ENCODE peak calls at places on chromosome 10, in seven cellular contexts. N is AG04450; O is aorta; L is SK-N-SH; R is CD8-positive, alpha-beta memory T cell; P is colonic mucosa; B is mammary epithelial cell. W is an unnamed sample.
A peak's percentile ranks its signal among the peaks of the same experiment; 100 is the strongest.

GRCh38 chr10:27506280-27506679 is 2.2 kb downstream of the RAB18 start:
- DNase-seq in N (no peak), O (no peak), L (no peak), R (no peak), P (no peak), B (no peak), W (no peak)

GRCh38 chr10:32941357-32941756 is 16.7 kb downstream of the ITGB1 start:
- DNase-seq in N (no peak), O (no peak), L (no peak), R (no peak), P (no peak), B (no peak), W (no peak)

GRCh38 chr10:21732067-21732772 is 198.2 kb downstream of the MLLT10 start:
- DNase-seq in N (peak; percentile 61), O (no peak), L (peak; percentile 81), R (no peak), P (no peak), B (no peak), W (peak; percentile 60)

GRCh38 chr10:77247076-77247561 is 390.5 kb downstream of the KCNMA1 start:
- DNase-seq in N (no peak), O (no peak), L (no peak), R (no peak), P (peak; percentile 37), B (no peak), W (peak; percentile 61)

GRCh38 chr10:113385021-113385975 is 167.6 kb upstream of the HABP2 start:
- DNase-seq in N (peak; percentile 63), O (peak; percentile 90), L (peak; percentile 74), R (peak; percentile 40), P (peak; percentile 78), B (peak; percentile 68), W (peak; percentile 82)

GRCh38 chr10:88117227-88117626 is 253.8 kb downstream of the PTEN start:
- DNase-seq in N (no peak), O (no peak), L (no peak), R (no peak), P (no peak), B (no peak), W (no peak)

GRCh38 chr10:48363617-48364355 is 57.3 kb downstream of the MAPK8 start:
- DNase-seq in N (peak; percentile 51), O (no peak), L (peak; percentile 30), R (no peak), P (peak; percentile 33), B (peak; percentile 60), W (peak; percentile 75)

GRCh38 chr10:53843691-53844362 is 957.2 kb downstream of the PCDH15 start:
- DNase-seq in N (no peak), O (no peak), L (no peak), R (no peak), P (no peak), B (peak; percentile 76), W (peak; percentile 26)

GRCh38 chr10:70368774-70369482 is 13.5 kb downstream of the LRRC20 start:
- DNase-seq in N (no peak), O (no peak), L (no peak), R (no peak), P (no peak), B (no peak), W (no peak)

GRCh38 chr10:115706482-115707076 is 566.4 kb downstream of the GFRA1 start:
- DNase-seq in N (no peak), O (no peak), L (peak; percentile 2), R (no peak), P (no peak), B (peak; percentile 1), W (peak; percentile 23)

DNA sequence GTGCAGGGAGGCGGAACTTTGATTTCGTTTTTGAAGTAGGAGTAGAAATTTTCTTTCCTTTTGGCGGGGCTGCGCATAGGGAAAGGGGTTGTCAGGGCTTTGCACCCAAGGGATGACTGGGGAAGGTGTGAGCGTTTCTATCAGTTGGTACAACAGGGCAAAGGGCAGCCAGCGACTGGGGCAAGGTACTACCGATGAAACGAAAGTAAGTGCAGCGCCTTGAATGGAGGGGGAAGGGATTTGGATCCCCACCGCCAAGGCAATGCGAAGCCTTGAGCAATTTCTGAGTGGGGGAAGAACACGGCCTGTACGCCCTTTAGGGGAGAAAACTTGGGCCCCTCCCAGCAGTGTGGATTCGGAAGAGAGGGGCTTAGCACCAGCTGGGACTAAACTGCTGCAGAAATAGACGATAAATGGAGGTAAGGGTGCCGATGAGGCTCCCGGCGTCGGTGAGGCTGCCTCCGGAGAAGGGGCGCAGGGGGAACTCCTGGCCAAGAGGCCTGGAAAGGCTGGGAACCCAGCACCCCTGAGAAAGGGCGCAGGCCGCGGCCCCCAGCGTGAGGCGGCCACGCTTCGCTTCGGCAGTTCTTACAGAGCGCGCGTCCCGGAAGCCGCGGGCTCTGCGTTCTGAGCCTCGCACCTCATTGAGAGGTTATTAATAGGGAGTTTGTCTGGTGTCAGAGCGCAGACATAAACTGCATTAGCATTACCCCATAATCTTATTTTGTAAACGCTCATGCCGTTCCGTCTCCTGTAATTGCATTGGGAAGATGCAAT is 10.0 kb upstream of the TLX1 start:
- DNase-seq in N (no peak), O (peak; percentile 68), L (peak; percentile 9), R (no peak), P (peak; percentile 71), B (no peak), W (no peak)
- H3K4me3 ChIP-seq in N (peak overlapping the region; percentile 57), O (peak overlapping the region; percentile 11), L (no peak overlapping the region), R (peak overlapping the region; percentile 70), P (peak overlapping the region; percentile 54), B (peak overlapping the region; percentile 32), W (peak overlapping the region; percentile 36)

GRCh38 chr10:91389636-91390512 is 20.3 kb upstream of the HECTD2 start:
- DNase-seq in N (no peak), O (no peak), L (peak; percentile 31), R (no peak), P (peak; percentile 21), B (peak; percentile 36), W (no peak)
- H3K4me3 ChIP-seq in N (peak overlapping the region; percentile 17), O (no peak overlapping the region), L (no peak overlapping the region), R (no peak overlapping the region), P (no peak overlapping the region), B (no peak overlapping the region), W (no peak overlapping the region)

GRCh38 chr10:91557540-91558231 is 75.2 kb downstream of the PPP1R3C start:
- DNase-seq in N (no peak), O (no peak), L (no peak), R (no peak), P (no peak), B (no peak), W (no peak)
- H3K4me3 ChIP-seq in N (no peak overlapping the region), O (no peak overlapping the region), L (no peak overlapping the region), R (no peak overlapping the region), P (no peak overlapping the region), B (no peak overlapping the region), W (no peak overlapping the region)

GRCh38 chr10:127908958-127909267 is 2.0 kb downstream of the PTPRE start:
- DNase-seq in N (no peak), O (no peak), L (no peak), R (no peak), P (no peak), B (no peak), W (no peak)

GRCh38 chr10:127906548-127907377 is at the start of gene PTPRE:
- DNase-seq in N (no peak), O (peak; percentile 92), L (peak; percentile 96), R (peak; percentile 21), P (peak; percentile 79), B (peak; percentile 66), W (peak; percentile 13)

GRCh38 chr10:127908106-127908957 is 1.4 kb downstream of the PTPRE start:
- DNase-seq in N (no peak), O (no peak), L (no peak), R (no peak), P (no peak), B (peak; percentile 71), W (no peak)

GRCh38 chr10:127905623-127906261 is 1.2 kb upstream of the PTPRE start:
- DNase-seq in N (no peak), O (no peak), L (no peak), R (no peak), P (no peak), B (no peak), W (no peak)

GRCh38 chr10:127907411-127908105 is 655 bp downstream of the PTPRE start:
- DNase-seq in N (no peak), O (peak; percentile 86), L (peak; percentile 67), R (no peak), P (peak; percentile 38), B (peak; percentile 48), W (peak; percentile 49)
- H3K4me3 ChIP-seq in N (no peak overlapping the region), O (peak overlapping the region; percentile 61), L (peak overlapping the region; percentile 70), R (no peak overlapping the region), P (peak overlapping the region; percentile 75), B (peak overlapping the region; percentile 55), W (peak overlapping the region; percentile 45)

GRCh38 chr10:121573541-121573941 is 24.7 kb downstream of the FGFR2 start:
- DNase-seq in N (no peak), O (no peak), L (no peak), R (no peak), P (no peak), B (peak; percentile 39), W (no peak)
- H3K4me3 ChIP-seq in N (no peak overlapping the region), O (no peak overlapping the region), L (no peak overlapping the region), R (no peak overlapping the region), P (no peak overlapping the region), B (no peak overlapping the region), W (no peak overlapping the region)

GRCh38 chr10:35007858-35008301 is 82.3 kb downstream of the CUL2 start:
- DNase-seq in N (no peak), O (no peak), L (no peak), R (no peak), P (no peak), B (no peak), W (peak; percentile 46)
- H3K4me3 ChIP-seq in N (no peak overlapping the region), O (no peak overlapping the region), L (no peak overlapping the region), R (no peak overlapping the region), P (no peak overlapping the region), B (no peak overlapping the region), W (no peak overlapping the region)

GRCh38 chr10:111075577-111076185 is 1.1 kb upstream of the ADRA2A start:
- DNase-seq in N (no peak), O (no peak), L (no peak), R (no peak), P (no peak), B (no peak), W (no peak)
- H3K4me3 ChIP-seq in N (no peak overlapping the region), O (no peak overlapping the region), L (peak overlapping the region; percentile 70), R (no peak overlapping the region), P (peak overlapping the region; percentile 76), B (no peak overlapping the region), W (peak overlapping the region; percentile 33)

GRCh38 chr10:24355289-24355688 is 146.4 kb downstream of the KIAA1217 start:
- DNase-seq in N (no peak), O (no peak), L (no peak), R (no peak), P (no peak), B (no peak), W (no peak)
- H3K4me3 ChIP-seq in N (no peak overlapping the region), O (no peak overlapping the region), L (no peak overlapping the region), R (no peak overlapping the region), P (no peak overlapping the region), B (no peak overlapping the region), W (no peak overlapping the region)

W was measured in astrocyte of the cerebellum.